ENCODE peak calls at places on chromosomes 3 and 15, in four cellular contexts. N is substantia nigra; E is lung microvascular endothelial cell; C is naive thymus-derived CD4-positive, alpha-beta T cell. M is an unnamed sample.

GRCh38 chr3:18885612-18886011 is 262.7 kb upstream of the KCNH8 start:
- DNase-seq in E (no peak), N (no peak), C (no peak), M (no peak)

GRCh38 chr15:70385052-70385451 is 287.3 kb upstream of the TLE3 start:
- DNase-seq in N (no peak), C (no peak), E (no peak), M (no peak)

GRCh38 chr3:126924458-126924857 is 58.5 kb upstream of the PLXNA1 start:
- DNase-seq in N (no peak), C (no peak), E (no peak), M (no peak)

GRCh38 chr3:111999924-112000835 is 1.5 kb downstream of the TAGLN3 start:
- DNase-seq in C (no peak), E (no peak), N (no peak), M (no peak)

GRCh38 chr3:196127308-196128040 is 45.6 kb upstream of the TFRC start:
- DNase-seq in C (no peak), E (no peak), N (no peak), M (no peak)

GRCh38 chr3:54710954-54711353 is 216.9 kb downstream of the LRTM1 start:
- DNase-seq in N (no peak), C (no peak), E (no peak), M (no peak)

GRCh38 chr3:55570361-55570760 is 83.3 kb upstream of the WNT5A start:
- DNase-seq in E (no peak), N (no peak), C (no peak), M (no peak)

GRCh38 chr3:98746882-98747281 is 16.3 kb upstream of the ST3GAL6 start:
- DNase-seq in N (no peak), C (no peak), E (no peak), M (no peak)

GRCh38 chr3:140365872-140366697 is 311.8 kb upstream of the TRIM42 start:
- DNase-seq in E (no peak), C (no peak), N (no peak), M (no peak)

GRCh38 chr3:141050913-141051632 is at the start of gene SPSB4:
- DNase-seq in N (no peak), C (no peak), E (peak), M (no peak)

GRCh38 chr3:123148772-123149171 is 53.0 kb upstream of the SEC22A start:
- DNase-seq in E (no peak), C (no peak), N (no peak), M (no peak)

GRCh38 chr15:64191971-64192830 is 29.4 kb upstream of the PPIB start:
- DNase-seq in E (no peak), N (no peak), C (no peak), M (no peak)

GRCh38 chr3:126103121-126104027 is 19.4 kb upstream of the SLC41A3 start:
- DNase-seq in E (no peak), C (no peak), N (no peak), M (no peak)

GRCh38 chr3:127953092-127953491 is 38.1 kb downstream of the KBTBD12 start:
- DNase-seq in C (no peak), E (no peak), N (no peak), M (no peak)